ENCODE peak calls at places on chromosomes 7 and 10, in nine cellular contexts. I is breast epithelium, U is GM23338, P is PC-3, J is GM12865, Y is heart right ventricle, L is ovary, G is body of pancreas, S is fibroblast of lung. W is an unnamed sample.

GRCh38 chr10:68560201-68560915 is at the start of gene TET1:
- DNase-seq in I (no peak), U (peak), P (peak), J (peak), Y (peak), L (peak), G (peak), S (peak), W (peak)

GRCh38 chr7:75758491-75758890 is 13.5 kb downstream of the CCL26 start:
- DNase-seq in I (no peak), U (no peak), P (no peak), J (no peak), Y (no peak), L (no peak), G (no peak), S (peak), W (no peak)

GRCh38 chr7:155882596-155882995 is 70.3 kb upstream of the SHH start:
- DNase-seq in I (no peak), U (no peak), P (peak), J (no peak), Y (no peak), L (no peak), G (no peak), S (peak), W (no peak)

GRCh38 chr10:79313911-79314439 is 33.3 kb upstream of the PPIF start:
- DNase-seq in I (no peak), U (no peak), P (no peak), J (no peak), Y (no peak), L (no peak), G (no peak), S (no peak), W (no peak)

GRCh38 chr10:78991187-78991586 is 77.6 kb upstream of the ZMIZ1 start:
- DNase-seq in I (no peak), U (no peak), P (peak), J (peak), Y (no peak), L (no peak), G (no peak), S (no peak), W (no peak)

GRCh38 chr10:77493851-77494788 is 143.5 kb downstream of the KCNMA1 start:
- DNase-seq in I (no peak), U (peak), P (peak), J (peak), Y (no peak), L (no peak), G (no peak), S (peak), W (no peak)

GRCh38 chr10:80408198-80409085 is at the start of gene PRXL2A:
- DNase-seq in I (peak), U (peak), P (no peak), J (peak), Y (peak), L (peak), G (peak), S (peak), W (peak)

GRCh38 chr7:2386964-2387669 is 16.3 kb upstream of the CHST12 start:
- DNase-seq in I (no peak), U (peak), P (no peak), J (no peak), Y (no peak), L (no peak), G (no peak), S (no peak), W (no peak)

GRCh38 chr7:157239571-157240270 is 97.1 kb upstream of the DNAJB6 start:
- DNase-seq in I (no peak), U (peak), P (no peak), J (no peak), Y (no peak), L (peak), G (no peak), S (no peak), W (no peak)

GRCh38 chr7:157234271-157234670 is 95.5 kb downstream of the UBE3C start:
- DNase-seq in I (no peak), U (no peak), P (no peak), J (no peak), Y (no peak), L (no peak), G (no peak), S (no peak), W (no peak)

GRCh38 chr7:157235357-157236018 is 96.8 kb downstream of the UBE3C start:
- DNase-seq in I (no peak), U (no peak), P (peak), J (no peak), Y (no peak), L (no peak), G (no peak), S (peak), W (no peak)

GRCh38 chr7:157241631-157242030 is 95.2 kb upstream of the DNAJB6 start:
- DNase-seq in I (no peak), U (no peak), P (no peak), J (no peak), Y (no peak), L (no peak), G (no peak), S (no peak), W (no peak)

DNA sequence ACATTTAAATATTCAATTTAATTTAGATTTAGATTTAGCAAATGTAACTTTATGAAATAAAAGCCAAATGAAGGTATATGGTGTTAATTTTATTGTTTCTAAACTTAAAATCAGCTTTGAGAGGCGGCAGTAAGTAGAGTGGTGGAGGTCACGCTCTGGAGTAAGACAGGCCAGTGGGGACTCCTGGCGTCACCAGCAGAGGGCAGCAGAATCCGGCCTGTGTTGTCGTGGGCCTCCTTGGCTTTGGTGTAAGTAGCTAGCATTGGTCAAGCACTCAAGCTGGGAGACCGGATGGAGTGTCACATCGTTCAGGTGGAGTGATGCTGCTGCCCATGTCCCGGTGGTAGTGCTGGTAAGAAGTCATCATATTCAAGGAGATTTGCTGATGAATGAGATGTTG is 98.7 kb upstream of the DNAJB6 start:
- DNase-seq in I (no peak), U (peak), P (no peak), J (no peak), Y (no peak), L (no peak), G (no peak), S (no peak), W (peak)
- TF ChIP-seq CTCF in I (no peak), U (peak), P (peak), J (no peak), Y (no peak), L (no peak), G (no peak), S (peak), W (no peak)

GRCh38 chr7:84997626-84998025 is 189.2 kb downstream of the SEMA3D start:
- DNase-seq in I (no peak), U (no peak), P (no peak), J (no peak), Y (no peak), L (no peak), G (no peak), S (no peak), W (no peak)

GRCh38 chr7:84998665-84999064 is 188.2 kb downstream of the SEMA3D start:
- DNase-seq in I (no peak), U (peak), P (peak), J (no peak), Y (no peak), L (no peak), G (no peak), S (no peak), W (no peak)

GRCh38 chr7:85001493-85002345 is 185.1 kb downstream of the SEMA3D start:
- DNase-seq in I (no peak), U (no peak), P (no peak), J (no peak), Y (no peak), L (no peak), G (no peak), S (no peak), W (no peak)

GRCh38 chr7:85000973-85001372 is 185.9 kb downstream of the SEMA3D start:
- DNase-seq in I (no peak), U (peak), P (no peak), J (no peak), Y (no peak), L (no peak), G (no peak), S (no peak), W (no peak)

DNA sequence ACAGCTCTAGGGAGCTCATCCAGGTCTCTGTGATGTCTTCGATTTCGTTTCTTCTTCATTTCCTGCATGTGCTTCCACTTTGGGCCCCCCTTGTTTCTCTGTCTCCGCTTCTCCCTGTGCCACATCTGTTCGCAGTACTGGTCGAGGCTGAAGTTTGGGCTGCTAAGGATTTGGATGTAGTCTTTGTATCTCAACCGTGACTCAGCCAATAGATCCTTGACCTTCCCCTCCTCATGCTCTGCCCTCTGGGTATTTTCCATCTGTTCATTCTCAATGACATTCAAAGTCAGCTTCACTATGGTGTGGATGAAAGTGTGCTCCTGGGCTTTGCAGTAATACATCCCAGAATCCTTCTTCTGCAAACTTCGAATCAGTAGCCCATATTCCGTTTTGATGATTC is 187.4 kb downstream of the SEMA3D start:
- DNase-seq in I (no peak), U (no peak), P (no peak), J (no peak), Y (no peak), L (no peak), G (no peak), S (no peak), W (no peak)
- H3K4me3 ChIP-seq in I (no peak), U (no peak), P (no peak), J (no peak), Y (no peak), L (no peak), G (no peak), S (no peak), W (no peak)

GRCh38 chr7:91424372-91424771 is 160.1 kb downstream of the FZD1 start:
- DNase-seq in I (no peak), U (peak), P (no peak), J (no peak), Y (no peak), L (peak), G (no peak), S (no peak), W (no peak)
- TF ChIP-seq CTCF in I (no peak), U (peak), P (no peak), J (no peak), Y (no peak), L (no peak), G (no peak), S (no peak), W (no peak)

GRCh38 chr7:47576909-47577255 is 5.0 kb downstream of the TNS3 start:
- DNase-seq in I (no peak), U (no peak), P (no peak), J (no peak), Y (no peak), L (no peak), G (peak), S (no peak), W (no peak)

GRCh38 chr7:47577351-47577919 is 4.5 kb downstream of the TNS3 start:
- DNase-seq in I (no peak), U (no peak), P (no peak), J (no peak), Y (peak), L (peak), G (no peak), S (peak), W (no peak)

GRCh38 chr7:47573758-47574472 is 8.0 kb downstream of the TNS3 start:
- DNase-seq in I (peak), U (no peak), P (peak), J (no peak), Y (no peak), L (peak), G (peak), S (peak), W (peak)

GRCh38 chr7:47574473-47575328 is 7.2 kb downstream of the TNS3 start:
- DNase-seq in I (no peak), U (no peak), P (no peak), J (peak), Y (peak), L (no peak), G (no peak), S (no peak), W (peak)

DNA sequence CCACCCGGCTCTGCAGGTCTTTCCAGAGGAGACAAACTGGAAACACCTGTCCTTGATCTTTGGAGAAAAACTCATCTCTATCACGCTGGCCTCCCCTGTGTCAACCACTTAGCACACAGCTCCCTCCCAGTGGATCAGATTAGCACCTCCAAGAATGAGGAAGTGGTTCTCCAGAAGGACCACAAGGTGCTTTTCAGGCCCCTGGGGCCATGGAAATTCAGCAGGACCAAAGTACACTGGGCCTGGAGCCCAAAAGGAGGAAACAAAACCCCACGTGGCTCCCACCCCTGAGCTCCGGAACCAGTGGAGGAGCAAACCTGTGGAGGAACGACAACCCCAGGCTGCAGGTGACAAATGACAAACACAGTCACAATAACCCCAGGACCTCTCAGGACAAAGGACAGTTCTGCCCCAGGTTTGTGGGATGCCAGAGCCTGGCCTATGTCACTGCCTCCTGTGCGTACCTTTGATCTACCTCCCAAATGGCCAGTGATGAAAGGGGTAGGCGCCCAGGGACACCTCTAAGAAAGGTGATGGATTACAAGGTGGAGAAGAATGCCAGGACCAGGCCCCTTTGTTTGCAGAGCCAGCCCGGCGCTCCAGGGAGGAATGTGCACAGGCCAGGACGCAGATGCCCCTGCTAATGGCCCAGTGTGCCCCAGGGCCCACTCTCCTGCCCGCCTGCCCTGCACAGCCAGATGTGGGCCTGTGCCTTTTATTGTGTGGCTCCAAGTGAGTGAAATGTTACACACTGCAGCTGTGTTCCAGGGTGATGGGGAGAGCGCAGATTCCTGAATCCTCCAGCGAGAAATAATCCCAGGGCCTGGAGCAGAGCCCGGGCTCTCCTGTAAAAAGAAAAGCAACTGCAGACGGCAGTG is 5.6 kb downstream of the TNS3 start:
- DNase-seq in I (peak), U (no peak), P (peak), J (peak), Y (peak), L (peak), G (peak), S (peak), W (peak)
- H3K4me3 ChIP-seq in I (no peak), U (no peak), P (no peak), J (no peak), Y (no peak), L (peak), G (no peak), S (peak), W (no peak)

GRCh38 chr10:61166489-61166888 is 222.5 kb upstream of the RHOBTB1 start:
- DNase-seq in I (no peak), U (no peak), P (no peak), J (no peak), Y (no peak), L (no peak), G (no peak), S (no peak), W (no peak)

GRCh38 chr10:61163403-61163802 is 219.4 kb upstream of the RHOBTB1 start:
- DNase-seq in I (no peak), U (no peak), P (peak), J (no peak), Y (no peak), L (no peak), G (no peak), S (no peak), W (no peak)

GRCh38 chr10:61164458-61165160 is 220.6 kb upstream of the RHOBTB1 start:
- DNase-seq in I (peak), U (no peak), P (peak), J (no peak), Y (peak), L (no peak), G (peak), S (no peak), W (no peak)

GRCh38 chr10:61169294-61169693 is 225.3 kb upstream of the RHOBTB1 start:
- DNase-seq in I (no peak), U (no peak), P (no peak), J (no peak), Y (peak), L (no peak), G (no peak), S (no peak), W (no peak)

GRCh38 chr10:61166065-61166464 is 222.1 kb upstream of the RHOBTB1 start:
- DNase-seq in I (no peak), U (no peak), P (peak), J (no peak), Y (no peak), L (no peak), G (no peak), S (no peak), W (no peak)
- TF ChIP-seq CTCF in I (no peak), U (no peak), P (peak), J (no peak), Y (no peak), L (no peak), G (no peak), S (no peak), W (no peak)